ENCODE peak calls at places on chromosomes 6 and 20, in six cellular contexts. Q, M, T, P, C and A are unnamed samples.
A peak's percentile ranks its signal among the peaks of the same experiment; 100 is the strongest.

GRCh38 chr20:32356935-32357868 is 929 bp upstream of the ASXL1 start:
- DNase-seq in Q (peak; percentile 50), M (peak; percentile 96), C (no peak), P (no peak), T (no peak), A (no peak)

GRCh38 chr6:83872386-83873118 is 13.1 kb downstream of the CYB5R4 start:
- DNase-seq in P (no peak), C (no peak), T (no peak), Q (peak; percentile 29), M (no peak), A (no peak)

GRCh38 chr6:26020983-26021349 is 58.4 kb downstream of the TRIM38 start:
- DNase-seq in Q (peak; percentile 74), T (no peak), C (no peak), M (peak; percentile 78), P (peak; percentile 86), A (peak; percentile 63)

GRCh38 chr6:23302499-23302898 is 733.1 kb downstream of the HDGFL1 start:
- DNase-seq in M (no peak), T (no peak), C (no peak), P (no peak), Q (no peak), A (no peak)

GRCh38 chr6:153024401-153025017 is 22.0 kb upstream of the MTRF1L start:
- DNase-seq in T (peak; percentile 78), Q (peak; percentile 56), C (peak; percentile 19), P (peak; percentile 68), M (peak; percentile 89), A (peak; percentile 38)

GRCh38 chr6:92159046-92159445 is 1260.3 kb downstream of the EPHA7 start:
- DNase-seq in M (no peak), P (no peak), T (no peak), Q (no peak), C (no peak), A (no peak)

GRCh38 chr20:6916938-6917337 is 149.5 kb downstream of the BMP2 start:
- DNase-seq in M (no peak), T (no peak), C (no peak), P (no peak), Q (no peak), A (no peak)

GRCh38 chr6:166333172-166333995 is 9.0 kb downstream of the SFT2D1 start:
- DNase-seq in P (no peak), M (no peak), Q (no peak), T (no peak), C (no peak), A (no peak)

GRCh38 chr6:13311155-13311554 is 17.2 kb downstream of the TBC1D7 start:
- DNase-seq in C (no peak), Q (no peak), P (no peak), M (no peak), T (no peak), A (no peak)

DNA sequence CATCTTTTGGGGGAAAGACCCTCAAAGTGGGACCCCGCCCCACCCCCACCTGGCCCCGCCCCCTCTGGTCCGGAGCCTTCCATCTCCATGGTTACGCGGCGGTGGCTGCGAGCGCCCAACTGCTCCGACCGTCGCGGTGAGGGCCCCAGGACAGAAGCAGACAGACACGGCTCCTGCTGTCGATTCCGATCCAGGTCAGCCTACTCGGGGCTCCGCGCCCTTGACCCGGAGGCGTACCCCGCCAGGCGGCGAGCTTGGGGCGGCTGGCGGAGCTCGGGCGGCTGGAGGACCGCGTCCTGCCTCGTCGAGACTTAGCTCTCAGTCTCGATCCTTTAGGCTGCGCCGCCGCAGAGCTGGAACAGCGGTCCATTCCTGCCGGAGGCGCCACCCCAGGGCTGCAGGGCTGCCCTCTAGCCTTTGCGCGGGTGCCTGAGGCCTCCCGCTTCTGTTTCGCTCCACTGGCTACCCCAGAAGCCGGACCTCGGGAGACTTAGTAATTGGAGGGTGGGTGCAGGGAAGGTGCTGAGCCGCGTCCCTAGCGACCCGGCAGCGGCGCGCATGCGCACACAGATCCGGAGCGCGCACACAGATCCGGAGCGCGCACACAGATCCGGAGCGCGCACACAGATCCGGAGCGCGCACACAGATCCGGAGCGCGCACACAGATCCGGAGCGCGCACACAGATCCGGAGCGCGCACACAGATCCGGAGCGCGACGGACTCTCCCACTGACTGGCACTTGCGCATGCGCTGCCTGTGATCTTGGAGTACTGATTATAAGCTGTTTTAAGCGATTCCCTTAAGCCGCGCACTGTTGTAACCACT is at the start of gene CFAP206:
- DNase-seq in C (peak; percentile 56), T (peak; percentile 89), M (peak; percentile 93), Q (peak; percentile 80), P (peak; percentile 88), A (peak; percentile 88)
- H4K8ac ChIP-seq in C (peak within 1 kb of the TSS; percentile 79), T (no peak within 1 kb of the TSS), M (peak within 1 kb of the TSS; percentile 97), Q (peak within 1 kb of the TSS; percentile 31), P (peak within 1 kb of the TSS; percentile 95), A (no peak within 1 kb of the TSS)

GRCh38 chr20:36862857-36863668 is 12.9 kb upstream of the TLDC2 start:
- DNase-seq in Q (no peak), P (no peak), M (peak; percentile 44), T (no peak), C (no peak), A (no peak)

GRCh38 chr20:36860339-36860738 is 15.6 kb upstream of the TLDC2 start:
- DNase-seq in Q (peak; percentile 40), T (no peak), P (no peak), C (no peak), M (no peak), A (no peak)

GRCh38 chr20:36860811-36861624 is 14.9 kb upstream of the TLDC2 start:
- DNase-seq in C (no peak), T (no peak), M (no peak), P (no peak), Q (no peak), A (no peak)

GRCh38 chr20:36861625-36861874 is 14.4 kb upstream of the TLDC2 start:
- DNase-seq in Q (no peak), M (no peak), C (no peak), P (no peak), T (no peak), A (no peak)

GRCh38 chr20:36861875-36862801 is 13.8 kb upstream of the TLDC2 start:
- DNase-seq in Q (peak; percentile 83), P (peak; percentile 93), C (no peak), M (peak; percentile 93), T (peak; percentile 71), A (no peak)
- H3K4me3 ChIP-seq in Q (peak overlapping the region; percentile 62), P (peak overlapping the region; percentile 83), C (peak overlapping the region; percentile 47), M (peak overlapping the region; percentile 82), T (peak overlapping the region; percentile 69), A (peak overlapping the region; percentile 95)

DNA sequence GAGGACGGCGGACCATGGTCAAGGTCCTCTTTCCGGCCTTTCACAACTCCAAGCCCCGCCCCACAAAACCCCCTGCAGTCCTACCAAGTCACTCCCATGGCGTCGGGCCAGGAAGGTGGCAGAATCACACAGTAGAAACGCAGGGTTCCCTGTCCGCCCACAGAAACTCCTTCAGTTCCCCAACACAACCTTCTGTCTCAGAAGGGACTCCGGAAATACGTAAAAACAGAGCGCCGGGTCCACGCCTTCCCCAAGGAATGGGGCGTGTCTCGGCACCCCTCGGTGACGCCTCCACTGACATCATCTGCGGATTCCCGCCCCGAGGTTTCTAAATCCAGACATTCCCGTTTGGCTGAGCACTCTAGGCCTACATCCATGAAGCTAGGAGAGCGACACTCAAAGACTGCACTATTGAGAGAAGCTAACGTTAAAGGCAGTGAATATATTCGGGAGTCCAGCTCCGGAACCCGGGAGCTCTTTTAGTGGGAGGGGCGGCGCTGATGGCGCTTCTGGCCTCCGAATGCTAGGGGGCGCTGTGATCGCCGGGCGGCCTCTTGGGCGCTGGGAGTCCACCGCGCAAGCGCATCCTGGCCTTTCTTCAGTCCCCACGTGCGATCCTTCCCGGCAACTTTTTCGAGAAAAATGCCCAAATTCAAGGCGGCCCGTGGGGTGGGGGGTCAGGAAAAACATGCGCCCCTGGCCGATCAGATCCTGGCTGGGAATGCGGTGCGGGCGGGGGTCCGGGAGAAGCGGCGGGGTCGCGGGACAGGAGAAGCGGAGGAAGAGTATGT is at the start of the genes BYSL and MED20:
- DNase-seq in T (peak; percentile 98), P (peak; percentile 97), M (peak; percentile 97), Q (peak; percentile 94), C (peak; percentile 75), A (peak; percentile 95)
- H2BK120ac ChIP-seq in T (no peak within 1 kb of the TSS), P (no peak within 1 kb of the TSS), M (peak within 1 kb of the TSS; percentile 77), Q (peak within 1 kb of the TSS; percentile 100), C (peak within 1 kb of the TSS; percentile 70), A (no peak within 1 kb of the TSS)

GRCh38 chr20:38962044-38962897 is at the start of gene DHX35:
- DNase-seq in P (peak; percentile 95), C (peak; percentile 91), Q (peak; percentile 94), T (peak; percentile 98), M (peak; percentile 99), A (peak; percentile 96)

GRCh38 chr20:38963745-38964144 is 1.6 kb downstream of the DHX35 start:
- DNase-seq in T (no peak), C (no peak), Q (no peak), M (no peak), P (no peak), A (no peak)

GRCh38 chr20:38962898-38963484 is 847 bp downstream of the DHX35 start:
- DNase-seq in Q (no peak), P (no peak), C (no peak), T (no peak), M (no peak), A (no peak)

GRCh38 chr20:38957915-38958485 is 4.1 kb upstream of the DHX35 start:
- DNase-seq in C (no peak), P (no peak), T (no peak), M (no peak), Q (no peak), A (no peak)

DNA sequence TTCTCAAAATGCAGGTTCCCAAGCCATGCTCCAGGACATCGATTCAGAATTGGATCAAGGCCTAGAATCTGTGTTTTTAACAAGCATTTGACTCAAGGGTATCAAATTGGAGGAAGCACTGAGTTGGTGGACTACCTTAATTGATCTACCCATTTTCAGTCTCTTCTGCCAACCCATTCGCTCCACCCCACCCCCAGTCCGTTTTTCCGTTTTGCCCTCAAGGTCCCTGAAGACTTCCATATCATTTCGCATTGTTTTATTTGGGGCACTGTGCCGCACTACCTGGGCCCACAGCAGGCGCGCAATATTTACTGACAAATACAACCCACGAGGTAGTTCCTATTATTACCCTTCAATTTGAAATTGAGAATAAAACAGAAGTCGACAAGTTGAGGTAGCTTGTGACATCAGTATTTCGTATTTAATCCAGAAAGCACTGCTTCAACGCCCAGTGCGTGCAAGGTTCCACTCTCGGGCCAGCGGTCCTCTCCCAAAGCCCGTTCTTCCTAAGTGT is 557 bp upstream of the DHX35 start:
- DNase-seq in M (no peak), Q (no peak), C (no peak), T (no peak), P (no peak), A (no peak)
- H4K8ac ChIP-seq in M (peak overlapping the region; percentile 97), Q (peak overlapping the region; percentile 90), C (peak overlapping the region; percentile 99), T (peak overlapping the region; percentile 17), P (peak overlapping the region; percentile 85), A (no peak overlapping the region)

GRCh38 chr6:50821431-50822077 is 2.9 kb downstream of the TFAP2B start:
- DNase-seq in Q (no peak), T (no peak), C (no peak), M (no peak), P (no peak), A (no peak)
- H3K4me3 ChIP-seq in Q (no peak overlapping the region), T (no peak overlapping the region), C (no peak overlapping the region), M (no peak overlapping the region), P (no peak overlapping the region), A (no peak overlapping the region)

GRCh38 chr20:12112665-12113064 is 195.0 kb downstream of the BTBD3 start:
- DNase-seq in Q (no peak), P (no peak), M (no peak), T (no peak), C (no peak), A (no peak)
- H2BK120ac ChIP-seq in Q (no peak overlapping the region), P (no peak overlapping the region), M (no peak overlapping the region), T (no peak overlapping the region), C (no peak overlapping the region), A (no peak overlapping the region)

GRCh38 chr6:75602164-75602896 is 650 bp downstream of the SENP6 start:
- DNase-seq in C (no peak), T (peak; percentile 73), Q (peak; percentile 42), M (peak; percentile 64), P (no peak), A (no peak)
- H4K8ac ChIP-seq in C (peak overlapping the region; percentile 100), T (peak overlapping the region; percentile 43), Q (peak overlapping the region; percentile 100), M (peak overlapping the region; percentile 98), P (peak overlapping the region; percentile 94), A (peak overlapping the region; percentile 43)